ENCODE peak calls at places on chromosomes 4 and X, in eight cellular contexts. One of them, this sample, is unnamed.

GRCh38 chr4:161356351-161356750 is 807.4 kb downstream of the FSTL5 start:
- DNase-seq in activated T-cell treated with anti-CD3 and anti-CD28 coated beads, Interleukin-2, amount 50 U/mL, for 72 hours: no peak
- DNase-seq in NCI-H1417: peak
- DNase-seq in RPMI7951: no peak
- DNase-seq in progenitor cell of endocrine pancreas: no peak
- DNase-seq in AG08395: no peak
- DNase-seq in fibroblast of lung: no peak
- DNase-seq in SW480: no peak
- DNase-seq in this sample: no peak

GRCh38 chrX:27008486-27008885 is 454.7 kb downstream of the PPP4R3C start:
- DNase-seq in fibroblast of lung: no peak
- DNase-seq in AG08395: no peak
- DNase-seq in SW480: no peak
- DNase-seq in activated T-cell treated with anti-CD3 and anti-CD28 coated beads, Interleukin-2, amount 50 U/mL, for 72 hours: no peak
- DNase-seq in progenitor cell of endocrine pancreas: no peak
- DNase-seq in NCI-H1417: peak
- DNase-seq in RPMI7951: no peak
- DNase-seq in this sample: no peak

GRCh38 chr4:165861378-165861777 is 11.7 kb upstream of the TLL1 start:
- DNase-seq in RPMI7951: no peak
- DNase-seq in activated T-cell treated with anti-CD3 and anti-CD28 coated beads, Interleukin-2, amount 50 U/mL, for 72 hours: no peak
- DNase-seq in AG08395: no peak
- DNase-seq in NCI-H1417: no peak
- DNase-seq in SW480: no peak
- DNase-seq in progenitor cell of endocrine pancreas: no peak
- DNase-seq in fibroblast of lung: no peak
- DNase-seq in this sample: no peak

GRCh38 chrX:68354869-68355628 is 78.2 kb downstream of the OPHN1 start:
- DNase-seq in progenitor cell of endocrine pancreas: no peak
- DNase-seq in RPMI7951: no peak
- DNase-seq in fibroblast of lung: peak
- DNase-seq in AG08395: no peak
- DNase-seq in NCI-H1417: peak
- DNase-seq in SW480: no peak
- DNase-seq in activated T-cell treated with anti-CD3 and anti-CD28 coated beads, Interleukin-2, amount 50 U/mL, for 72 hours: no peak
- DNase-seq in this sample: no peak

GRCh38 chr4:56786955-56787354 is 34.5 kb downstream of the SPINK2 start:
- DNase-seq in SW480: no peak
- DNase-seq in fibroblast of lung: peak
- DNase-seq in NCI-H1417: no peak
- DNase-seq in activated T-cell treated with anti-CD3 and anti-CD28 coated beads, Interleukin-2, amount 50 U/mL, for 72 hours: no peak
- DNase-seq in progenitor cell of endocrine pancreas: no peak
- DNase-seq in RPMI7951: peak
- DNase-seq in AG08395: peak
- DNase-seq in this sample: peak

GRCh38 chr4:23717528-23718248 is 172.2 kb downstream of the PPARGC1A start:
- DNase-seq in AG08395: peak
- DNase-seq in activated T-cell treated with anti-CD3 and anti-CD28 coated beads, Interleukin-2, amount 50 U/mL, for 72 hours: no peak
- DNase-seq in SW480: peak
- DNase-seq in NCI-H1417: peak
- DNase-seq in progenitor cell of endocrine pancreas: no peak
- DNase-seq in fibroblast of lung: peak
- DNase-seq in RPMI7951: peak
- DNase-seq in this sample: peak

GRCh38 chr4:176444741-176445140 is 125.0 kb downstream of the SPCS3 start:
- DNase-seq in progenitor cell of endocrine pancreas: no peak
- DNase-seq in activated T-cell treated with anti-CD3 and anti-CD28 coated beads, Interleukin-2, amount 50 U/mL, for 72 hours: no peak
- DNase-seq in fibroblast of lung: peak
- DNase-seq in AG08395: peak
- DNase-seq in SW480: no peak
- DNase-seq in RPMI7951: peak
- DNase-seq in NCI-H1417: no peak
- DNase-seq in this sample: peak

GRCh38 chrX:107713205-107714195 is 62.1 kb downstream of the TSC22D3 start:
- DNase-seq in AG08395: no peak
- DNase-seq in NCI-H1417: no peak
- DNase-seq in fibroblast of lung: no peak
- DNase-seq in activated T-cell treated with anti-CD3 and anti-CD28 coated beads, Interleukin-2, amount 50 U/mL, for 72 hours: no peak
- DNase-seq in SW480: no peak
- DNase-seq in progenitor cell of endocrine pancreas: no peak
- DNase-seq in RPMI7951: no peak
- DNase-seq in this sample: no peak

GRCh38 chrX:99901091-99901490 is 509.0 kb downstream of the PCDH19 start:
- DNase-seq in AG08395: no peak
- DNase-seq in SW480: no peak
- DNase-seq in activated T-cell treated with anti-CD3 and anti-CD28 coated beads, Interleukin-2, amount 50 U/mL, for 72 hours: no peak
- DNase-seq in RPMI7951: no peak
- DNase-seq in progenitor cell of endocrine pancreas: no peak
- DNase-seq in fibroblast of lung: no peak
- DNase-seq in NCI-H1417: no peak
- DNase-seq in this sample: no peak

GRCh38 chrX:129690435-129690834 is 35.7 kb upstream of the APLN start:
- DNase-seq in progenitor cell of endocrine pancreas: no peak
- DNase-seq in AG08395: no peak
- DNase-seq in fibroblast of lung: peak
- DNase-seq in SW480: no peak
- DNase-seq in NCI-H1417: no peak
- DNase-seq in RPMI7951: no peak
- DNase-seq in activated T-cell treated with anti-CD3 and anti-CD28 coated beads, Interleukin-2, amount 50 U/mL, for 72 hours: no peak
- DNase-seq in this sample: no peak

GRCh38 chr4:79053754-79054153 is 114.5 kb upstream of the PAQR3 start:
- DNase-seq in AG08395: no peak
- DNase-seq in SW480: no peak
- DNase-seq in RPMI7951: no peak
- DNase-seq in progenitor cell of endocrine pancreas: no peak
- DNase-seq in NCI-H1417: no peak
- DNase-seq in activated T-cell treated with anti-CD3 and anti-CD28 coated beads, Interleukin-2, amount 50 U/mL, for 72 hours: no peak
- DNase-seq in fibroblast of lung: no peak
- DNase-seq in this sample: no peak

GRCh38 chr4:174214102-174214878 is 69.2 kb downstream of the FBXO8 start:
- DNase-seq in progenitor cell of endocrine pancreas: no peak
- DNase-seq in fibroblast of lung: no peak
- DNase-seq in RPMI7951: no peak
- DNase-seq in AG08395: no peak
- DNase-seq in SW480: peak
- DNase-seq in NCI-H1417: no peak
- DNase-seq in activated T-cell treated with anti-CD3 and anti-CD28 coated beads, Interleukin-2, amount 50 U/mL, for 72 hours: peak
- DNase-seq in this sample: no peak

GRCh38 chr4:148445071-148445902 is 3.1 kb upstream of the NR3C2 start:
- DNase-seq in NCI-H1417: peak
- DNase-seq in AG08395: no peak
- DNase-seq in activated T-cell treated with anti-CD3 and anti-CD28 coated beads, Interleukin-2, amount 50 U/mL, for 72 hours: peak
- DNase-seq in fibroblast of lung: peak
- DNase-seq in RPMI7951: no peak
- DNase-seq in progenitor cell of endocrine pancreas: peak
- DNase-seq in SW480: no peak
- DNase-seq in this sample: peak

This sample was measured in Daoy.